ENCODE peak calls at places on chromosomes 3 and 15, in eight cellular contexts. B is left ventricle myocardium inferior; O is CD4-positive, alpha-beta memory T cell; S is heart right ventricle; V is upper lobe of left lung; T is dermis microvascular lymphatic vessel endothelial cell; D is activated gamma-delta T cell treated with anti-CD3 and anti-CD28 coated beads, Interleukin-2, amount 50 U/mL, for 16 hours; A is kidney. I is an unnamed sample.
A peak's percentile ranks its signal among the peaks of the same experiment; 100 is the strongest.

GRCh38 chr3:189712906-189713483 is 81.8 kb downstream of the TP63 start:
- DNase-seq in A (no peak), V (no peak), S (no peak), T (no peak), D (no peak), B (no peak), O (no peak), I (no peak)

GRCh38 chr3:50807266-50807665 is 132.5 kb downstream of the DOCK3 start:
- DNase-seq in O (no peak), T (no peak), V (no peak), B (no peak), D (no peak), A (no peak), S (no peak), I (no peak)

GRCh38 chr3:46960081-46960701 is 16.4 kb downstream of the CCDC12 start:
- DNase-seq in O (no peak), A (peak; percentile 63), V (no peak), B (no peak), S (no peak), T (peak; percentile 94), D (no peak), I (peak; percentile 69)

GRCh38 chr3:194129581-194130133 is 6.3 kb upstream of the HES1 start:
- DNase-seq in A (peak; percentile 83), O (no peak), D (no peak), S (no peak), T (peak; percentile 29), B (peak; percentile 22), V (no peak), I (peak; percentile 61)

GRCh38 chr3:124620600-124621063 is 109.6 kb upstream of the UMPS start:
- DNase-seq in T (peak; percentile 74), A (no peak), O (peak; percentile 14), S (no peak), B (no peak), V (no peak), D (no peak), I (no peak)

GRCh38 chr15:36430280-36430679 is 149.1 kb upstream of the CDIN1 start:
- DNase-seq in D (no peak), B (no peak), S (no peak), A (no peak), O (no peak), V (no peak), T (no peak), I (no peak)

GRCh38 chr3:123134671-123135070 is 67.1 kb upstream of the SEC22A start:
- DNase-seq in B (no peak), D (no peak), S (no peak), V (no peak), A (no peak), O (no peak), T (no peak), I (peak; percentile 41)

GRCh38 chr3:125002414-125002811 is 53.4 kb downstream of the HEG1 start:
- DNase-seq in B (no peak), O (peak; percentile 31), T (no peak), S (no peak), V (no peak), A (no peak), D (no peak), I (no peak)

GRCh38 chr3:195441971-195442572 is 748 bp downstream of the ACAP2 start:
- DNase-seq in O (peak; percentile 45), D (peak; percentile 28), T (peak; percentile 38), V (peak; percentile 87), B (peak; percentile 47), A (peak; percentile 77), S (peak; percentile 44), I (peak; percentile 91)

GRCh38 chr15:29795610-29796009 is 26.7 kb downstream of the TJP1 start:
- DNase-seq in S (no peak), T (no peak), D (no peak), O (no peak), A (no peak), V (no peak), B (no peak), I (no peak)

GRCh38 chr15:28943146-28943545 is 57.4 kb downstream of the APBA2 start:
- DNase-seq in O (no peak), S (no peak), D (no peak), A (no peak), T (no peak), V (no peak), B (no peak), I (peak; percentile 58)

GRCh38 chr3:86948840-86949239 is 42.1 kb downstream of the VGLL3 start:
- DNase-seq in A (no peak), O (no peak), S (no peak), T (no peak), B (no peak), V (no peak), D (no peak), I (no peak)

GRCh38 chr3:178507507-178508442 is 28.5 kb upstream of the KCNMB2 start:
- DNase-seq in T (no peak), V (no peak), O (no peak), S (peak; percentile 10), A (no peak), D (no peak), B (peak; percentile 29), I (no peak)

GRCh38 chr3:67635806-67636205 is 18.6 kb downstream of the SUCLG2 start:
- DNase-seq in D (no peak), T (peak; percentile 10), V (no peak), B (no peak), O (no peak), A (no peak), S (no peak), I (no peak)

GRCh38 chr3:191220908-191221307 is 21.9 kb downstream of the OSTN start:
- DNase-seq in T (no peak), V (no peak), S (no peak), D (no peak), O (no peak), A (no peak), B (no peak), I (no peak)

GRCh38 chr15:85748176-85748575 is 46.5 kb downstream of the KLHL25 start:
- DNase-seq in B (no peak), D (no peak), T (no peak), A (no peak), O (no peak), S (no peak), V (no peak), I (peak; percentile 46)

GRCh38 chr15:68820205-68820588 is 498 bp downstream of the ANP32A start:
- DNase-seq in O (peak; percentile 54), V (peak; percentile 90), A (peak; percentile 86), D (peak; percentile 61), S (peak; percentile 62), B (peak; percentile 49), T (no peak), I (peak; percentile 92)

GRCh38 chr3:38136272-38136806 is 588 bp downstream of the ACAA1 start:
- DNase-seq in B (no peak), V (no peak), S (peak; percentile 30), A (no peak), D (no peak), O (no peak), T (peak; percentile 26), I (no peak)

GRCh38 chr15:73244333-73244732 is 124.4 kb downstream of the HCN4 start:
- DNase-seq in B (no peak), V (no peak), S (no peak), A (no peak), O (no peak), D (no peak), T (peak; percentile 19), I (no peak)

GRCh38 chr3:156620260-156620659 is 54.1 kb upstream of the TIPARP start:
- DNase-seq in T (peak; percentile 9), D (no peak), B (no peak), O (no peak), S (no peak), V (no peak), A (no peak), I (no peak)